ENCODE peak calls at places on chromosomes 12 and 14, in six cellular contexts. B is thoracic aorta, F is T47D, T is tibial nerve, Z is NCI-H345, A is HCT116. U is an unnamed sample.

GRCh38 chr12:6267007-6267721 is 43.3 kb upstream of the PLEKHG6 start:
- DNase-seq in B (no peak), A (no peak), F (no peak), Z (no peak), T (no peak), U (no peak)

GRCh38 chr14:106844608-106845285 is 1318.4 kb downstream of the TMEM121 start:
- DNase-seq in T (peak; percentile 52), F (peak; percentile 67), Z (peak; percentile 43), B (no peak), A (no peak), U (no peak)

GRCh38 chr12:64400041-64400440 is 4.2 kb upstream of the XPOT start:
- DNase-seq in Z (no peak), T (no peak), F (no peak), A (no peak), B (no peak), U (no peak)

GRCh38 chr14:91744068-91744480 is 12.2 kb upstream of the CATSPERB start:
- DNase-seq in A (peak; percentile 6), F (no peak), T (no peak), Z (no peak), B (no peak), U (no peak)

GRCh38 chr14:28381656-28382055 is 384.9 kb upstream of the FOXG1 start:
- DNase-seq in T (no peak), B (no peak), Z (no peak), A (no peak), F (no peak), U (no peak)

GRCh38 chr12:120687570-120688289 is 781 bp downstream of the MLEC start:
- DNase-seq in Z (no peak), A (no peak), F (no peak), B (no peak), T (no peak), U (no peak)

GRCh38 chr12:26317942-26318565 is 122.7 kb downstream of the SSPN start:
- DNase-seq in T (no peak), A (peak; percentile 26), Z (no peak), F (no peak), B (no peak), U (no peak)

GRCh38 chr14:24368562-24369252 is 723 bp downstream of the NFATC4 start:
- DNase-seq in T (peak; percentile 39), F (no peak), A (no peak), B (no peak), Z (no peak), U (no peak)

GRCh38 chr12:87807127-87807526 is 222.1 kb downstream of the C12orf50 start:
- DNase-seq in A (no peak), F (no peak), Z (no peak), T (no peak), B (no peak), U (no peak)

GRCh38 chr12:71626768-71627167 is 36.9 kb downstream of the ZFC3H1 start:
- DNase-seq in B (no peak), T (no peak), F (no peak), A (no peak), Z (no peak), U (no peak)

GRCh38 chr12:88336071-88336768 is 194.1 kb downstream of the TMTC3 start:
- DNase-seq in T (no peak), B (no peak), F (no peak), Z (no peak), A (no peak), U (no peak)

GRCh38 chr12:65685514-65685913 is 138.8 kb upstream of the HMGA2 start:
- DNase-seq in Z (no peak), A (peak; percentile 29), F (no peak), B (no peak), T (no peak), U (no peak)

GRCh38 chr12:127393896-127394295 is 873.1 kb upstream of the TMEM132C start:
- DNase-seq in T (no peak), F (no peak), Z (no peak), B (no peak), A (no peak), U (no peak)

GRCh38 chr12:80988986-80989385 is 51.3 kb upstream of the LIN7A start:
- DNase-seq in F (no peak), A (no peak), Z (no peak), T (no peak), B (no peak), U (no peak)

GRCh38 chr12:89016970-89017778 is 335.1 kb downstream of the DUSP6 start:
- DNase-seq in F (peak; percentile 15), T (peak; percentile 73), A (peak; percentile 76), Z (peak; percentile 79), B (no peak), U (no peak)

GRCh38 chr12:111182391-111182790 is 186.5 kb downstream of the PHETA1 start:
- DNase-seq in B (no peak), Z (no peak), T (no peak), A (no peak), F (no peak), U (no peak)

GRCh38 chr12:111327474-111327873 is 41.4 kb downstream of the PHETA1 start:
- DNase-seq in T (no peak), A (no peak), F (no peak), Z (no peak), B (no peak), U (no peak)

GRCh38 chr12:93164103-93164880 is 213.4 kb upstream of the NUDT4 start:
- DNase-seq in Z (no peak), A (no peak), B (no peak), F (no peak), T (no peak), U (no peak)

GRCh38 chr12:41709012-41709411 is 435.7 kb downstream of the GXYLT1 start:
- DNase-seq in A (no peak), Z (no peak), B (no peak), T (no peak), F (no peak), U (no peak)

GRCh38 chr12:108638141-108638823 is 4.6 kb upstream of the SELPLG start:
- DNase-seq in F (no peak), Z (no peak), B (no peak), T (no peak), A (no peak), U (no peak)

U was measured in omental fat pad.